ENCODE peak calls at places on chromosomes 6 and 20, in seven cellular contexts. K is Peyer's patch, F is upper lobe of right lung, E is pancreas, P is body of pancreas, X is ACHN, O is brain microvascular endothelial cell. W is an unnamed sample.

GRCh38 chr6:81696505-81696904 is 56.0 kb downstream of the TENT5A start:
- DNase-seq in P (no peak), O (no peak), E (no peak), K (no peak), X (no peak), F (no peak), W (no peak)

GRCh38 chr20:12640255-12640654 is 368.5 kb upstream of the SPTLC3 start:
- DNase-seq in O (no peak), E (no peak), K (no peak), X (no peak), F (no peak), P (no peak), W (no peak)

GRCh38 chr6:156587751-156588301 is 189.4 kb upstream of the ARID1B start:
- DNase-seq in O (no peak), P (no peak), E (no peak), F (no peak), X (no peak), K (no peak), W (no peak)

GRCh38 chr6:145241039-145241438 is 494.3 kb downstream of the EPM2A start:
- DNase-seq in X (no peak), P (no peak), E (no peak), O (peak), F (no peak), K (no peak), W (peak)

GRCh38 chr20:22796465-22797077 is 212.2 kb upstream of the FOXA2 start:
- DNase-seq in F (no peak), P (no peak), O (peak), E (no peak), K (no peak), X (peak), W (no peak)

GRCh38 chr6:89117285-89118108 is at the start of gene SRSF12:
- DNase-seq in P (peak), O (no peak), K (peak), E (peak), F (peak), X (peak), W (no peak)

GRCh38 chr6:169269180-169270076 is 15.8 kb upstream of the THBS2 start:
- DNase-seq in O (no peak), K (no peak), P (no peak), X (no peak), F (no peak), E (no peak), W (no peak)

GRCh38 chr20:51703446-51704287 is 64.5 kb downstream of the ATP9A start:
- DNase-seq in X (peak), O (no peak), F (no peak), E (no peak), K (no peak), P (no peak), W (no peak)

GRCh38 chr6:128252293-128253176 is 267.9 kb downstream of the PTPRK start:
- DNase-seq in F (no peak), O (no peak), E (no peak), X (no peak), P (no peak), K (no peak), W (no peak)

W was measured in LNCaP clone FGC.